ENCODE peak calls at places on chromosomes 3 and 15, in five cellular contexts. One of them, this sample, is unnamed.
A peak's percentile ranks its signal among the peaks of the same experiment; 100 is the strongest.

GRCh38 chr3:155416500-155417118 is 123.1 kb upstream of the STRIT1 start:
- DNase-seq in neuronal stem cell: no peak
- DNase-seq in mesendoderm: no peak
- DNase-seq in H9: no peak
- DNase-seq in mesenchymal stem cell: peak; percentile 40
- DNase-seq in this sample: peak; percentile 70

GRCh38 chr15:99606646-99607045 is 40.9 kb downstream of the MEF2A start:
- DNase-seq in H9: no peak
- DNase-seq in mesendoderm: no peak
- DNase-seq in neuronal stem cell: no peak
- DNase-seq in mesenchymal stem cell: no peak
- DNase-seq in this sample: no peak

GRCh38 chr15:77869021-77869895 is 208.3 kb downstream of the TBC1D2B start:
- DNase-seq in mesendoderm: peak; percentile 38
- DNase-seq in neuronal stem cell: no peak
- DNase-seq in H9: no peak
- DNase-seq in mesenchymal stem cell: peak; percentile 30
- DNase-seq in this sample: no peak

GRCh38 chr15:74978503-74978902 is 16.9 kb upstream of the SCAMP5 start:
- DNase-seq in mesenchymal stem cell: peak; percentile 32
- DNase-seq in neuronal stem cell: no peak
- DNase-seq in mesendoderm: no peak
- DNase-seq in H9: no peak
- DNase-seq in this sample: no peak

GRCh38 chr15:58522391-58522790 is 90.6 kb downstream of the LIPC start:
- DNase-seq in mesenchymal stem cell: no peak
- DNase-seq in neuronal stem cell: no peak
- DNase-seq in mesendoderm: no peak
- DNase-seq in H9: no peak
- DNase-seq in this sample: no peak

GRCh38 chr15:81877533-81878227 is 168.1 kb downstream of the MEX3B start:
- DNase-seq in H9: no peak
- DNase-seq in neuronal stem cell: peak; percentile 37
- DNase-seq in mesendoderm: peak; percentile 72
- DNase-seq in mesenchymal stem cell: peak; percentile 3
- DNase-seq in this sample: no peak

GRCh38 chr15:67175643-67176071 is 78.8 kb downstream of the AAGAB start:
- DNase-seq in mesendoderm: peak; percentile 65
- DNase-seq in mesenchymal stem cell: peak; percentile 93
- DNase-seq in neuronal stem cell: no peak
- DNase-seq in H9: no peak
- DNase-seq in this sample: peak; percentile 79

GRCh38 chr15:87863152-87863551 is 393.4 kb downstream of the NTRK3 start:
- DNase-seq in neuronal stem cell: peak; percentile 39
- DNase-seq in mesenchymal stem cell: peak; percentile 19
- DNase-seq in H9: peak; percentile 40
- DNase-seq in mesendoderm: peak; percentile 40
- DNase-seq in this sample: no peak

GRCh38 chr15:78457101-78457500 is 19.1 kb downstream of the IREB2 start:
- DNase-seq in neuronal stem cell: no peak
- DNase-seq in mesenchymal stem cell: peak; percentile 84
- DNase-seq in mesendoderm: no peak
- DNase-seq in H9: no peak
- DNase-seq in this sample: no peak

GRCh38 chr3:122239112-122239511 is 55.6 kb downstream of the CASR start:
- DNase-seq in H9: peak; percentile 37
- DNase-seq in neuronal stem cell: no peak
- DNase-seq in mesenchymal stem cell: no peak
- DNase-seq in mesendoderm: peak; percentile 15
- DNase-seq in this sample: no peak

GRCh38 chr15:67840747-67841634 is 1.1 kb upstream of the RNU6-1 start:
- DNase-seq in mesendoderm: peak; percentile 73
- DNase-seq in neuronal stem cell: no peak
- DNase-seq in H9: no peak
- DNase-seq in mesenchymal stem cell: peak; percentile 72
- DNase-seq in this sample: peak; percentile 65

GRCh38 chr15:34855893-34856292 is 60.5 kb upstream of the ACTC1 start:
- DNase-seq in neuronal stem cell: no peak
- DNase-seq in H9: no peak
- DNase-seq in mesendoderm: no peak
- DNase-seq in mesenchymal stem cell: no peak
- DNase-seq in this sample: no peak

GRCh38 chr3:19947549-19948071 is 713 bp downstream of the RAB5A start:
- DNase-seq in mesenchymal stem cell: peak; percentile 67
- DNase-seq in neuronal stem cell: peak; percentile 32
- DNase-seq in H9: peak; percentile 58
- DNase-seq in mesendoderm: peak; percentile 78
- DNase-seq in this sample: peak; percentile 62

GRCh38 chr3:149658444-149659172 is 783 bp upstream of the WWTR1 start:
- DNase-seq in mesenchymal stem cell: peak; percentile 93
- DNase-seq in neuronal stem cell: peak; percentile 61
- DNase-seq in mesendoderm: peak; percentile 90
- DNase-seq in H9: peak; percentile 77
- DNase-seq in this sample: peak; percentile 77

GRCh38 chr3:143975549-143976152 is 4.0 kb downstream of the DIPK2A start:
- DNase-seq in neuronal stem cell: peak; percentile 12
- DNase-seq in mesendoderm: peak; percentile 29
- DNase-seq in H9: no peak
- DNase-seq in mesenchymal stem cell: peak; percentile 69
- DNase-seq in this sample: no peak

GRCh38 chr15:100778831-100779288 is 100.8 kb upstream of the ALDH1A3 start:
- DNase-seq in mesenchymal stem cell: no peak
- DNase-seq in H9: no peak
- DNase-seq in mesendoderm: no peak
- DNase-seq in neuronal stem cell: no peak
- DNase-seq in this sample: no peak

GRCh38 chr3:74651239-74651638 is 36.8 kb upstream of the CNTN3 start:
- DNase-seq in H9: no peak
- DNase-seq in mesenchymal stem cell: no peak
- DNase-seq in mesendoderm: no peak
- DNase-seq in neuronal stem cell: no peak
- DNase-seq in this sample: no peak

GRCh38 chr15:36373549-36373948 is 205.9 kb upstream of the CDIN1 start:
- DNase-seq in neuronal stem cell: no peak
- DNase-seq in mesenchymal stem cell: peak; percentile 25
- DNase-seq in mesendoderm: peak; percentile 32
- DNase-seq in H9: no peak
- DNase-seq in this sample: peak; percentile 17

GRCh38 chr3:12766541-12766940 is 7.5 kb upstream of the TMEM40 start:
- DNase-seq in mesendoderm: no peak
- DNase-seq in mesenchymal stem cell: no peak
- DNase-seq in H9: no peak
- DNase-seq in neuronal stem cell: no peak
- DNase-seq in this sample: no peak

GRCh38 chr3:125128861-125129501 is 73.2 kb upstream of the HEG1 start:
- DNase-seq in H9: no peak
- DNase-seq in neuronal stem cell: no peak
- DNase-seq in mesenchymal stem cell: peak; percentile 99
- DNase-seq in mesendoderm: peak; percentile 84
- DNase-seq in this sample: peak; percentile 93

GRCh38 chr3:161314836-161315391 is 56.4 kb downstream of the SPTSSB start:
- DNase-seq in H9: no peak
- DNase-seq in neuronal stem cell: no peak
- DNase-seq in mesenchymal stem cell: peak; percentile 3
- DNase-seq in mesendoderm: peak; percentile 68
- DNase-seq in this sample: peak; percentile 46

GRCh38 chr3:53083496-53083895 is 37.6 kb upstream of the SFMBT1 start:
- DNase-seq in neuronal stem cell: no peak
- DNase-seq in H9: peak; percentile 10
- DNase-seq in mesendoderm: no peak
- DNase-seq in mesenchymal stem cell: peak; percentile 39
- DNase-seq in this sample: no peak

GRCh38 chr15:45710657-45711056 is 75.8 kb downstream of the SQOR start:
- DNase-seq in mesendoderm: no peak
- DNase-seq in mesenchymal stem cell: peak; percentile 61
- DNase-seq in neuronal stem cell: no peak
- DNase-seq in H9: no peak
- DNase-seq in this sample: no peak

GRCh38 chr3:186239321-186239720 is 122.7 kb downstream of the DGKG start:
- DNase-seq in mesendoderm: peak; percentile 87
- DNase-seq in mesenchymal stem cell: peak; percentile 29
- DNase-seq in neuronal stem cell: no peak
- DNase-seq in H9: peak; percentile 66
- DNase-seq in this sample: no peak

GRCh38 chr3:169041677-169042171 is 621.8 kb downstream of the MECOM start:
- DNase-seq in H9: no peak
- DNase-seq in neuronal stem cell: no peak
- DNase-seq in mesendoderm: peak; percentile 81
- DNase-seq in mesenchymal stem cell: peak; percentile 73
- DNase-seq in this sample: peak; percentile 48

GRCh38 chr3:33050084-33050653 is 46.8 kb downstream of the GLB1 start:
- DNase-seq in mesendoderm: no peak
- DNase-seq in mesenchymal stem cell: no peak
- DNase-seq in H9: no peak
- DNase-seq in neuronal stem cell: no peak
- DNase-seq in this sample: no peak

GRCh38 chr3:71423151-71423906 is 160.2 kb downstream of the FOXP1 start:
- DNase-seq in mesenchymal stem cell: no peak
- DNase-seq in H9: no peak
- DNase-seq in neuronal stem cell: no peak
- DNase-seq in mesendoderm: peak; percentile 46
- DNase-seq in this sample: no peak

GRCh38 chr15:32956006-32956405 is 238.2 kb downstream of the GREM1 start:
- DNase-seq in mesenchymal stem cell: peak; percentile 61
- DNase-seq in neuronal stem cell: peak; percentile 12
- DNase-seq in mesendoderm: peak; percentile 77
- DNase-seq in H9: peak; percentile 42
- DNase-seq in this sample: no peak

GRCh38 chr3:156135921-156136655 is 15.7 kb downstream of the KCNAB1 start:
- DNase-seq in mesenchymal stem cell: no peak
- DNase-seq in mesendoderm: peak; percentile 10
- DNase-seq in neuronal stem cell: no peak
- DNase-seq in H9: no peak
- DNase-seq in this sample: no peak

GRCh38 chr15:69808756-69809155 is 289.0 kb downstream of the TLE3 start:
- DNase-seq in neuronal stem cell: no peak
- DNase-seq in mesenchymal stem cell: peak; percentile 93
- DNase-seq in H9: no peak
- DNase-seq in mesendoderm: no peak
- DNase-seq in this sample: no peak

GRCh38 chr15:36961956-36962355 is 138.4 kb downstream of the MEIS2 start:
- DNase-seq in mesendoderm: no peak
- DNase-seq in H9: no peak
- DNase-seq in mesenchymal stem cell: no peak
- DNase-seq in neuronal stem cell: no peak
- DNase-seq in this sample: peak; percentile 56

GRCh38 chr3:30649572-30650310 is 43.3 kb downstream of the TGFBR2 start:
- DNase-seq in mesenchymal stem cell: peak; percentile 91
- DNase-seq in neuronal stem cell: no peak
- DNase-seq in H9: no peak
- DNase-seq in mesendoderm: no peak
- DNase-seq in this sample: peak; percentile 33

GRCh38 chr15:29268706-29269484 is 727 bp downstream of the NSMCE3 start:
- DNase-seq in H9: peak; percentile 57
- DNase-seq in mesendoderm: peak; percentile 66
- DNase-seq in neuronal stem cell: peak; percentile 8
- DNase-seq in mesenchymal stem cell: peak; percentile 61
- DNase-seq in this sample: peak; percentile 59

GRCh38 chr15:92714071-92714456 is 58.5 kb upstream of the FAM174B start:
- DNase-seq in neuronal stem cell: peak; percentile 29
- DNase-seq in mesendoderm: peak; percentile 78
- DNase-seq in mesenchymal stem cell: no peak
- DNase-seq in H9: peak; percentile 57
- DNase-seq in this sample: peak; percentile 43

GRCh38 chr3:155766206-155766605 is 21.3 kb upstream of the PLCH1 start:
- DNase-seq in H9: no peak
- DNase-seq in neuronal stem cell: no peak
- DNase-seq in mesenchymal stem cell: peak; percentile 41
- DNase-seq in mesendoderm: no peak
- DNase-seq in this sample: no peak

GRCh38 chr15:67678948-67679347 is 136.4 kb downstream of the MAP2K5 start:
- DNase-seq in mesenchymal stem cell: no peak
- DNase-seq in mesendoderm: no peak
- DNase-seq in H9: no peak
- DNase-seq in neuronal stem cell: peak; percentile 50
- DNase-seq in this sample: no peak

GRCh38 chr15:33114484-33114767 is 80.1 kb downstream of the FMN1 start:
- DNase-seq in mesenchymal stem cell: no peak
- DNase-seq in neuronal stem cell: no peak
- DNase-seq in H9: no peak
- DNase-seq in mesendoderm: no peak
- DNase-seq in this sample: peak; percentile 95

GRCh38 chr15:29516929-29517328 is 247.3 kb upstream of the NSMCE3 start:
- DNase-seq in neuronal stem cell: no peak
- DNase-seq in mesenchymal stem cell: no peak
- DNase-seq in H9: no peak
- DNase-seq in mesendoderm: no peak
- DNase-seq in this sample: no peak

GRCh38 chr3:37907906-37908305 is 46.2 kb downstream of the CTDSPL start:
- DNase-seq in neuronal stem cell: no peak
- DNase-seq in mesendoderm: no peak
- DNase-seq in H9: no peak
- DNase-seq in mesenchymal stem cell: no peak
- DNase-seq in this sample: no peak

GRCh38 chr15:41466711-41467110 is 27.0 kb upstream of the ITPKA start:
- DNase-seq in neuronal stem cell: no peak
- DNase-seq in mesendoderm: no peak
- DNase-seq in H9: no peak
- DNase-seq in mesenchymal stem cell: no peak
- DNase-seq in this sample: no peak
- H3K4me1 ChIP-seq in neuronal stem cell: no peaks in the 10 kb centered on the region
- H3K4me1 ChIP-seq in mesendoderm: no peaks in the 10 kb centered on the region
- H3K4me1 ChIP-seq in H9: no peaks in the 10 kb centered on the region
- H3K4me1 ChIP-seq in mesenchymal stem cell: peaks cover 1% of the 10 kb centered on the region
- H3K4me1 ChIP-seq in this sample: no peaks in the 10 kb centered on the region

GRCh38 chr3:127423856-127424765 is 136.3 kb upstream of the PRR20G start:
- DNase-seq in mesendoderm: no peak
- DNase-seq in H9: peak; percentile 36
- DNase-seq in mesenchymal stem cell: no peak
- DNase-seq in neuronal stem cell: no peak
- DNase-seq in this sample: no peak
- H3K4ac ChIP-seq in mesendoderm: no peak overlapping the region
- H3K4ac ChIP-seq in H9: no peak overlapping the region
- H3K4ac ChIP-seq in mesenchymal stem cell: no peak overlapping the region
- H3K4ac ChIP-seq in neuronal stem cell: peak overlapping the region; percentile 91
- H3K4ac ChIP-seq in this sample: no peak overlapping the region

GRCh38 chr3:123832712-123833397 is 51.3 kb downstream of the MYLK start:
- DNase-seq in neuronal stem cell: no peak
- DNase-seq in mesendoderm: no peak
- DNase-seq in H9: no peak
- DNase-seq in mesenchymal stem cell: peak; percentile 63
- DNase-seq in this sample: no peak
- H2AK5ac ChIP-seq in neuronal stem cell: no peak overlapping the region
- H2AK5ac ChIP-seq in mesendoderm: no peak overlapping the region
- H2AK5ac ChIP-seq in H9: no peak overlapping the region
- H2AK5ac ChIP-seq in mesenchymal stem cell: peak overlapping the region; percentile 88
- H2AK5ac ChIP-seq in this sample: no peak overlapping the region

DNA sequence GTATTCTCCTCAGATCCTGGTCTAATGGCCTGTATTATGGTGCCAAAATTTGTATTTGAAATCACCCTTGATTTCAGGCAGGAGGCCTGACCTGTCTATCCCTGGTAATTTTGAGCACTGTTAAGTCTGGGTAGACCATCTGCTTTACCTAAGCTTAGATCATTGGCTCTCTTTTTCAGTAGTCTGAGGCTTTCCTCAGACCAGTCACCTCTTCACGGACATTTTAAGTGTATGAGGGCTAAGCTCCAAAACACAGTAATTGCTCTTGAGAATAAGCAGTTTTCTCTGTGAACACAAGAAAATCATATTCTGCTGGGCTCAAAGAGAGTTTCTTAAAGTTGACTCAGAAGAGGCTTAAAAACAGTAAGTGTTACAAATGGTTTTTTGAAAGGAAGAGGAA is 92.0 kb upstream of the SAMMSON start:
- DNase-seq in mesenchymal stem cell: no peak
- DNase-seq in mesendoderm: no peak
- DNase-seq in neuronal stem cell: no peak
- DNase-seq in H9: no peak
- DNase-seq in this sample: no peak
- H3K4me1 ChIP-seq in mesenchymal stem cell: peaks cover 1% of the 10 kb centered on the region
- H3K4me1 ChIP-seq in mesendoderm: no peaks in the 10 kb centered on the region
- H3K4me1 ChIP-seq in neuronal stem cell: no peaks in the 10 kb centered on the region
- H3K4me1 ChIP-seq in H9: no peaks in the 10 kb centered on the region
- H3K4me1 ChIP-seq in this sample: no peaks in the 10 kb centered on the region

This sample was measured in trophoblast cell.